ENCODE peak calls at places on chromosomes 1 and 21, in eight cellular contexts. I, A, S, Y, R, U, O and M are unnamed samples.

GRCh38 chr1:64550505-64550904 is 80.6 kb downstream of the CACHD1 start:
- DNase-seq in I (no peak), A (no peak), S (no peak), Y (no peak), R (no peak), U (peak), O (no peak), M (no peak)

GRCh38 chr1:225044258-225044657 is 114.8 kb downstream of the DNAH14 start:
- DNase-seq in I (no peak), A (no peak), S (no peak), Y (no peak), R (no peak), U (no peak), O (no peak), M (no peak)

GRCh38 chr1:26288311-26288941 is 8.5 kb downstream of the SH3BGRL3 start:
- DNase-seq in I (no peak), A (no peak), S (no peak), Y (no peak), R (peak), U (peak), O (no peak), M (no peak)

GRCh38 chr1:67431869-67432578 is 1.8 kb upstream of the SERBP1 start:
- DNase-seq in I (no peak), A (no peak), S (no peak), Y (no peak), R (no peak), U (no peak), O (no peak), M (no peak)

GRCh38 chr1:51491166-51491981 is 27.7 kb downstream of the EPS15 start:
- DNase-seq in I (no peak), A (no peak), S (no peak), Y (no peak), R (no peak), U (no peak), O (no peak), M (no peak)

GRCh38 chr1:158527190-158527815 is 26.9 kb downstream of the OR6Y1 start:
- DNase-seq in I (no peak), A (peak), S (no peak), Y (peak), R (no peak), U (no peak), O (no peak), M (no peak)

GRCh38 chr1:245751671-245752070 is 596.9 kb downstream of the KIF26B start:
- DNase-seq in I (no peak), A (no peak), S (no peak), Y (no peak), R (no peak), U (no peak), O (no peak), M (no peak)

GRCh38 chr1:3275471-3276340 is 178.8 kb upstream of the ARHGEF16 start:
- DNase-seq in I (no peak), A (no peak), S (no peak), Y (no peak), R (no peak), U (no peak), O (no peak), M (no peak)

GRCh38 chr1:167455786-167456446 is 62.4 kb downstream of the CD247 start:
- DNase-seq in I (no peak), A (no peak), S (no peak), Y (no peak), R (no peak), U (peak), O (no peak), M (no peak)

GRCh38 chr1:4395158-4395557 is 259.3 kb upstream of the AJAP1 start:
- DNase-seq in I (no peak), A (no peak), S (no peak), Y (no peak), R (no peak), U (no peak), O (no peak), M (no peak)

GRCh38 chr1:217889401-217889800 is 258.3 kb downstream of the SPATA17 start:
- DNase-seq in I (no peak), A (no peak), S (no peak), Y (no peak), R (no peak), U (no peak), O (no peak), M (no peak)

GRCh38 chr1:210358511-210359148 is 29.9 kb downstream of the HHAT start:
- DNase-seq in I (no peak), A (no peak), S (no peak), Y (no peak), R (no peak), U (no peak), O (no peak), M (no peak)

GRCh38 chr21:45699251-45699942 is 55.9 kb downstream of the PCBP3 start:
- DNase-seq in I (no peak), A (no peak), S (no peak), Y (no peak), R (no peak), U (no peak), O (no peak), M (no peak)

GRCh38 chr1:101379037-101379436 is 142.2 kb downstream of the S1PR1 start:
- DNase-seq in I (no peak), A (no peak), S (no peak), Y (no peak), R (no peak), U (no peak), O (no peak), M (no peak)

GRCh38 chr1:29298175-29298720 is 61.9 kb downstream of the PTPRU start:
- DNase-seq in I (no peak), A (no peak), S (no peak), Y (no peak), R (no peak), U (no peak), O (no peak), M (no peak)

GRCh38 chr1:248851390-248851789 is 7.5 kb downstream of the ZNF692 start:
- DNase-seq in I (no peak), A (no peak), S (no peak), Y (no peak), R (no peak), U (no peak), O (no peak), M (no peak)

GRCh38 chr1:81237531-81238528 is 562.9 kb upstream of the ADGRL2 start:
- DNase-seq in I (no peak), A (no peak), S (no peak), Y (no peak), R (no peak), U (no peak), O (no peak), M (no peak)

GRCh38 chr1:4972761-4973320 is 318.4 kb downstream of the AJAP1 start:
- DNase-seq in I (no peak), A (no peak), S (no peak), Y (no peak), R (no peak), U (no peak), O (no peak), M (no peak)

GRCh38 chr1:15492572-15492971 is 16.7 kb downstream of the CELA2B start:
- DNase-seq in I (no peak), A (no peak), S (no peak), Y (no peak), R (no peak), U (no peak), O (no peak), M (no peak)

GRCh38 chr1:119547805-119548204 is 40.8 kb downstream of the HSD3B1 start:
- DNase-seq in I (no peak), A (no peak), S (no peak), Y (no peak), R (no peak), U (no peak), O (no peak), M (no peak)

GRCh38 chr1:9902060-9902452 is 8.0 kb downstream of the CTNNBIP1 start:
- DNase-seq in I (no peak), A (no peak), S (no peak), Y (no peak), R (no peak), U (no peak), O (no peak), M (no peak)

GRCh38 chr1:112260699-112261098 is 135.3 kb upstream of the CTTNBP2NL start:
- DNase-seq in I (no peak), A (no peak), S (no peak), Y (no peak), R (no peak), U (no peak), O (no peak), M (no peak)

GRCh38 chr1:235093013-235093618 is 35.5 kb downstream of the TOMM20 start:
- DNase-seq in I (no peak), A (peak), S (no peak), Y (no peak), R (no peak), U (no peak), O (no peak), M (peak)

GRCh38 chr1:66641851-66642473 is 108.0 kb downstream of the SGIP1 start:
- DNase-seq in I (no peak), A (no peak), S (no peak), Y (no peak), R (no peak), U (no peak), O (no peak), M (no peak)

GRCh38 chr1:89553195-89553584 is 28.6 kb downstream of the LRRC8B start:
- DNase-seq in I (no peak), A (no peak), S (peak), Y (no peak), R (no peak), U (no peak), O (no peak), M (no peak)

GRCh38 chr1:243842978-243843490 is 7.0 kb downstream of the AKT3 start:
- DNase-seq in I (no peak), A (peak), S (no peak), Y (no peak), R (no peak), U (no peak), O (no peak), M (no peak)

GRCh38 chr1:31653761-31654160 is 9.1 kb upstream of the PEF1 start:
- DNase-seq in I (no peak), A (no peak), S (no peak), Y (no peak), R (no peak), U (no peak), O (no peak), M (no peak)

GRCh38 chr1:184562801-184563200 is 176.0 kb downstream of the C1orf21 start:
- DNase-seq in I (no peak), A (no peak), S (peak), Y (no peak), R (no peak), U (no peak), O (no peak), M (no peak)

GRCh38 chr1:101511501-101511900 is 274.7 kb downstream of the S1PR1 start:
- DNase-seq in I (no peak), A (no peak), S (no peak), Y (no peak), R (no peak), U (no peak), O (no peak), M (no peak)

GRCh38 chr1:61585714-61586113 is 139.2 kb downstream of the TM2D1 start:
- DNase-seq in I (no peak), A (no peak), S (no peak), Y (no peak), R (no peak), U (no peak), O (no peak), M (no peak)

GRCh38 chr1:164589961-164590507 is 31.1 kb downstream of the PBX1 start:
- DNase-seq in I (no peak), A (no peak), S (no peak), Y (no peak), R (no peak), U (no peak), O (no peak), M (no peak)

GRCh38 chr1:60227581-60228252 is 154.1 kb upstream of the C1orf87 start:
- DNase-seq in I (no peak), A (peak), S (no peak), Y (no peak), R (no peak), U (no peak), O (no peak), M (no peak)